ENCODE peak calls at places on chromosomes 12 and 14, in eight cellular contexts. One of them, this sample, is unnamed.

GRCh38 chr14:88919502-88919901 is 95.1 kb downstream of the TTC8 start:
- DNase-seq in left colon: peak
- DNase-seq in adipocyte: no peak
- DNase-seq in lung: no peak
- DNase-seq in GM04504: no peak
- DNase-seq in CD8-positive, alpha-beta memory T cell: no peak
- DNase-seq in IMR-90: no peak
- DNase-seq in HS-27A: no peak
- DNase-seq in this sample: no peak

GRCh38 chr12:106109168-106109910 is 29.4 kb downstream of the NUAK1 start:
- DNase-seq in GM04504: no peak
- DNase-seq in lung: no peak
- DNase-seq in left colon: no peak
- DNase-seq in CD8-positive, alpha-beta memory T cell: no peak
- DNase-seq in IMR-90: no peak
- DNase-seq in HS-27A: no peak
- DNase-seq in adipocyte: no peak
- DNase-seq in this sample: no peak

GRCh38 chr12:43766291-43766690 is 7.5 kb downstream of the IRAK4 start:
- DNase-seq in lung: no peak
- DNase-seq in HS-27A: no peak
- DNase-seq in CD8-positive, alpha-beta memory T cell: no peak
- DNase-seq in IMR-90: peak
- DNase-seq in adipocyte: peak
- DNase-seq in GM04504: no peak
- DNase-seq in left colon: no peak
- DNase-seq in this sample: no peak

GRCh38 chr12:13093191-13093849 is 10.1 kb downstream of the GSG1 start:
- DNase-seq in left colon: no peak
- DNase-seq in lung: no peak
- DNase-seq in IMR-90: peak
- DNase-seq in HS-27A: no peak
- DNase-seq in adipocyte: peak
- DNase-seq in GM04504: no peak
- DNase-seq in CD8-positive, alpha-beta memory T cell: no peak
- DNase-seq in this sample: no peak

GRCh38 chr12:4771960-4772566 is 51.9 kb downstream of the GALNT8 start:
- DNase-seq in lung: no peak
- DNase-seq in adipocyte: no peak
- DNase-seq in HS-27A: no peak
- DNase-seq in GM04504: no peak
- DNase-seq in left colon: no peak
- DNase-seq in IMR-90: no peak
- DNase-seq in CD8-positive, alpha-beta memory T cell: no peak
- DNase-seq in this sample: no peak

GRCh38 chr14:94128216-94128839 is 1.1 kb downstream of the IFI27L2 start:
- DNase-seq in left colon: no peak
- DNase-seq in GM04504: no peak
- DNase-seq in IMR-90: no peak
- DNase-seq in adipocyte: no peak
- DNase-seq in CD8-positive, alpha-beta memory T cell: no peak
- DNase-seq in lung: no peak
- DNase-seq in HS-27A: no peak
- DNase-seq in this sample: peak

GRCh38 chr12:25433581-25434325 is 119.3 kb downstream of the LMNTD1 start:
- DNase-seq in GM04504: no peak
- DNase-seq in left colon: no peak
- DNase-seq in lung: no peak
- DNase-seq in IMR-90: peak
- DNase-seq in HS-27A: no peak
- DNase-seq in CD8-positive, alpha-beta memory T cell: no peak
- DNase-seq in adipocyte: peak
- DNase-seq in this sample: no peak

GRCh38 chr12:5379737-5380496 is 52.0 kb upstream of the NTF3 start:
- DNase-seq in GM04504: no peak
- DNase-seq in IMR-90: no peak
- DNase-seq in HS-27A: no peak
- DNase-seq in left colon: no peak
- DNase-seq in CD8-positive, alpha-beta memory T cell: no peak
- DNase-seq in adipocyte: no peak
- DNase-seq in lung: no peak
- DNase-seq in this sample: no peak

GRCh38 chr14:71193663-71194062 is 286.4 kb downstream of the PCNX1 start:
- DNase-seq in left colon: no peak
- DNase-seq in IMR-90: no peak
- DNase-seq in CD8-positive, alpha-beta memory T cell: no peak
- DNase-seq in adipocyte: no peak
- DNase-seq in lung: no peak
- DNase-seq in GM04504: no peak
- DNase-seq in HS-27A: no peak
- DNase-seq in this sample: no peak

GRCh38 chr14:105312973-105313372 is 1.6 kb upstream of the PACS2 start:
- DNase-seq in lung: no peak
- DNase-seq in IMR-90: no peak
- DNase-seq in adipocyte: no peak
- DNase-seq in CD8-positive, alpha-beta memory T cell: no peak
- DNase-seq in GM04504: no peak
- DNase-seq in HS-27A: no peak
- DNase-seq in left colon: no peak
- DNase-seq in this sample: no peak

GRCh38 chr14:61502459-61503093 is 181.2 kb downstream of the PRKCH start:
- DNase-seq in IMR-90: no peak
- DNase-seq in GM04504: no peak
- DNase-seq in left colon: no peak
- DNase-seq in adipocyte: no peak
- DNase-seq in lung: no peak
- DNase-seq in HS-27A: no peak
- DNase-seq in CD8-positive, alpha-beta memory T cell: no peak
- DNase-seq in this sample: no peak

This sample was measured in ureter.